ENCODE peak calls at places on chromosome 14, in nine cellular contexts. One of them, this sample, is unnamed.

GRCh38 chr14:100032749-100033148 is 32.5 kb upstream of the EVL start:
- DNase-seq in NCI-H524: peak
- DNase-seq in stimulated activated CD8-positive, alpha-beta memory T cell treated with anti-CD3 and anti-CD28 coated beads, Interleukin-15, amount 100 ng/mL, for 24 hours: no peak
- DNase-seq in HTR-8/SVneo: no peak
- DNase-seq in CD8-positive, alpha-beta memory T cell: no peak
- DNase-seq in activated CD8-positive, alpha-beta memory T cell treated with anti-CD3 and anti-CD28 coated beads for 1 hour: no peak
- DNase-seq in naive thymus-derived CD8-positive, alpha-beta T cell: no peak
- DNase-seq in fibroblast of lung: no peak
- DNase-seq in AG04450: no peak
- DNase-seq in this sample: no peak

GRCh38 chr14:23056257-23056955 is 914 bp downstream of the CDH24 start:
- DNase-seq in NCI-H524: no peak
- DNase-seq in stimulated activated CD8-positive, alpha-beta memory T cell treated with anti-CD3 and anti-CD28 coated beads, Interleukin-15, amount 100 ng/mL, for 24 hours: peak
- DNase-seq in HTR-8/SVneo: peak
- DNase-seq in CD8-positive, alpha-beta memory T cell: peak
- DNase-seq in activated CD8-positive, alpha-beta memory T cell treated with anti-CD3 and anti-CD28 coated beads for 1 hour: peak
- DNase-seq in naive thymus-derived CD8-positive, alpha-beta T cell: peak
- DNase-seq in fibroblast of lung: peak
- DNase-seq in AG04450: no peak
- DNase-seq in this sample: peak

GRCh38 chr14:92626041-92626440 is 112.5 kb downstream of the RIN3 start:
- DNase-seq in NCI-H524: no peak
- DNase-seq in stimulated activated CD8-positive, alpha-beta memory T cell treated with anti-CD3 and anti-CD28 coated beads, Interleukin-15, amount 100 ng/mL, for 24 hours: no peak
- DNase-seq in HTR-8/SVneo: no peak
- DNase-seq in CD8-positive, alpha-beta memory T cell: no peak
- DNase-seq in activated CD8-positive, alpha-beta memory T cell treated with anti-CD3 and anti-CD28 coated beads for 1 hour: no peak
- DNase-seq in naive thymus-derived CD8-positive, alpha-beta T cell: no peak
- DNase-seq in fibroblast of lung: no peak
- DNase-seq in AG04450: no peak
- DNase-seq in this sample: no peak

GRCh38 chr14:77947372-77947771 is 147.5 kb downstream of the ADCK1 start:
- DNase-seq in NCI-H524: no peak
- DNase-seq in stimulated activated CD8-positive, alpha-beta memory T cell treated with anti-CD3 and anti-CD28 coated beads, Interleukin-15, amount 100 ng/mL, for 24 hours: no peak
- DNase-seq in HTR-8/SVneo: no peak
- DNase-seq in CD8-positive, alpha-beta memory T cell: no peak
- DNase-seq in activated CD8-positive, alpha-beta memory T cell treated with anti-CD3 and anti-CD28 coated beads for 1 hour: no peak
- DNase-seq in naive thymus-derived CD8-positive, alpha-beta T cell: no peak
- DNase-seq in fibroblast of lung: no peak
- DNase-seq in AG04450: no peak
- DNase-seq in this sample: no peak

GRCh38 chr14:100736269-100737180 is 9.8 kb downstream of the DLK1 start:
- DNase-seq in NCI-H524: no peak
- DNase-seq in stimulated activated CD8-positive, alpha-beta memory T cell treated with anti-CD3 and anti-CD28 coated beads, Interleukin-15, amount 100 ng/mL, for 24 hours: no peak
- DNase-seq in HTR-8/SVneo: no peak
- DNase-seq in CD8-positive, alpha-beta memory T cell: no peak
- DNase-seq in activated CD8-positive, alpha-beta memory T cell treated with anti-CD3 and anti-CD28 coated beads for 1 hour: no peak
- DNase-seq in naive thymus-derived CD8-positive, alpha-beta T cell: no peak
- DNase-seq in fibroblast of lung: no peak
- DNase-seq in AG04450: no peak
- DNase-seq in this sample: no peak

GRCh38 chr14:99574099-99574880 is 29.7 kb downstream of the CCDC85C start:
- DNase-seq in NCI-H524: peak
- DNase-seq in stimulated activated CD8-positive, alpha-beta memory T cell treated with anti-CD3 and anti-CD28 coated beads, Interleukin-15, amount 100 ng/mL, for 24 hours: no peak
- DNase-seq in HTR-8/SVneo: peak
- DNase-seq in CD8-positive, alpha-beta memory T cell: no peak
- DNase-seq in activated CD8-positive, alpha-beta memory T cell treated with anti-CD3 and anti-CD28 coated beads for 1 hour: no peak
- DNase-seq in naive thymus-derived CD8-positive, alpha-beta T cell: no peak
- DNase-seq in fibroblast of lung: peak
- DNase-seq in AG04450: peak
- DNase-seq in this sample: no peak

GRCh38 chr14:22689186-22689585 is 45.0 kb upstream of the OR6J1 start:
- DNase-seq in NCI-H524: no peak
- DNase-seq in stimulated activated CD8-positive, alpha-beta memory T cell treated with anti-CD3 and anti-CD28 coated beads, Interleukin-15, amount 100 ng/mL, for 24 hours: no peak
- DNase-seq in HTR-8/SVneo: peak
- DNase-seq in CD8-positive, alpha-beta memory T cell: no peak
- DNase-seq in activated CD8-positive, alpha-beta memory T cell treated with anti-CD3 and anti-CD28 coated beads for 1 hour: no peak
- DNase-seq in naive thymus-derived CD8-positive, alpha-beta T cell: no peak
- DNase-seq in fibroblast of lung: peak
- DNase-seq in AG04450: peak
- DNase-seq in this sample: no peak

GRCh38 chr14:105486333-105486973 is at the start of gene CRIP1:
- DNase-seq in NCI-H524: no peak
- DNase-seq in stimulated activated CD8-positive, alpha-beta memory T cell treated with anti-CD3 and anti-CD28 coated beads, Interleukin-15, amount 100 ng/mL, for 24 hours: no peak
- DNase-seq in HTR-8/SVneo: no peak
- DNase-seq in CD8-positive, alpha-beta memory T cell: no peak
- DNase-seq in activated CD8-positive, alpha-beta memory T cell treated with anti-CD3 and anti-CD28 coated beads for 1 hour: no peak
- DNase-seq in naive thymus-derived CD8-positive, alpha-beta T cell: no peak
- DNase-seq in fibroblast of lung: no peak
- DNase-seq in AG04450: no peak
- DNase-seq in this sample: no peak

GRCh38 chr14:104678901-104679705 is 10.3 kb upstream of the INF2 start:
- DNase-seq in NCI-H524: no peak
- DNase-seq in stimulated activated CD8-positive, alpha-beta memory T cell treated with anti-CD3 and anti-CD28 coated beads, Interleukin-15, amount 100 ng/mL, for 24 hours: no peak
- DNase-seq in HTR-8/SVneo: no peak
- DNase-seq in CD8-positive, alpha-beta memory T cell: no peak
- DNase-seq in activated CD8-positive, alpha-beta memory T cell treated with anti-CD3 and anti-CD28 coated beads for 1 hour: no peak
- DNase-seq in naive thymus-derived CD8-positive, alpha-beta T cell: peak
- DNase-seq in fibroblast of lung: no peak
- DNase-seq in AG04450: no peak
- DNase-seq in this sample: no peak

GRCh38 chr14:79093542-79093941 is 923.4 kb downstream of the NRXN3 start:
- DNase-seq in NCI-H524: no peak
- DNase-seq in stimulated activated CD8-positive, alpha-beta memory T cell treated with anti-CD3 and anti-CD28 coated beads, Interleukin-15, amount 100 ng/mL, for 24 hours: no peak
- DNase-seq in HTR-8/SVneo: no peak
- DNase-seq in CD8-positive, alpha-beta memory T cell: no peak
- DNase-seq in activated CD8-positive, alpha-beta memory T cell treated with anti-CD3 and anti-CD28 coated beads for 1 hour: no peak
- DNase-seq in naive thymus-derived CD8-positive, alpha-beta T cell: no peak
- DNase-seq in fibroblast of lung: no peak
- DNase-seq in AG04450: no peak
- DNase-seq in this sample: no peak

This sample was measured in activated T-helper 1 cell treated with anti-CD3 and anti-CD28 coated beads, Interleukin-12 subunit alpha, Interleukin-12 subunit beta, Interleukin-2, Interleukin-4 antibody, amounts not matched to agents 30 ng/mL and 10 ng/mL and 1 ng/mL, durations not matched to agents 14 hours and 24 hours and 36 hours.